ENCODE peak calls at places on chromosomes 2 and 18, in eight cellular contexts. H, O, B, Y, Z, D, V and U are unnamed samples.

GRCh38 chr18:58194028-58194427 is 150.0 kb downstream of the NEDD4L start:
- DNase-seq in B (peak), V (no peak), Y (no peak), H (no peak), Z (no peak), O (no peak), D (no peak), U (no peak)

GRCh38 chr2:157233506-157233905 is 24.0 kb upstream of the GALNT5 start:
- DNase-seq in V (peak), Y (no peak), Z (peak), B (no peak), O (no peak), H (no peak), D (no peak), U (no peak)

GRCh38 chr2:120238728-120239487 is 13.7 kb upstream of the RALB start:
- DNase-seq in O (no peak), V (peak), B (peak), H (no peak), Z (peak), D (no peak), Y (no peak), U (no peak)

GRCh38 chr2:231642631-231643493 is 50.2 kb downstream of the TEX44 start:
- DNase-seq in O (peak), B (peak), H (peak), Z (peak), Y (peak), D (peak), V (peak), U (peak)

GRCh38 chr2:661215-661635 is 16.0 kb downstream of the TMEM18 start:
- DNase-seq in H (no peak), Y (no peak), V (no peak), B (no peak), Z (no peak), D (no peak), O (no peak), U (no peak)

GRCh38 chr2:65431417-65432226 is 777 bp downstream of the SPRED2 start:
- DNase-seq in Z (peak), B (peak), Y (peak), H (peak), V (peak), D (peak), O (peak), U (peak)

GRCh38 chr2:96523659-96524481 is 12.7 kb upstream of the ARID5A start:
- DNase-seq in O (no peak), D (no peak), V (peak), H (peak), B (no peak), Z (peak), Y (no peak), U (no peak)

GRCh38 chr2:237196866-237197618 is 111.4 kb downstream of the COPS8 start:
- DNase-seq in B (no peak), O (no peak), V (peak), H (peak), Y (no peak), Z (no peak), D (no peak), U (no peak)

GRCh38 chr2:105517814-105518705 is 119.2 kb upstream of the FHL2 start:
- DNase-seq in Z (peak), Y (peak), B (peak), V (no peak), H (peak), D (no peak), O (peak), U (no peak)

GRCh38 chr2:204743368-204743960 is 198.2 kb downstream of the PARD3B start:
- DNase-seq in V (peak), Z (no peak), O (no peak), B (no peak), Y (no peak), H (no peak), D (no peak), U (no peak)

DNA sequence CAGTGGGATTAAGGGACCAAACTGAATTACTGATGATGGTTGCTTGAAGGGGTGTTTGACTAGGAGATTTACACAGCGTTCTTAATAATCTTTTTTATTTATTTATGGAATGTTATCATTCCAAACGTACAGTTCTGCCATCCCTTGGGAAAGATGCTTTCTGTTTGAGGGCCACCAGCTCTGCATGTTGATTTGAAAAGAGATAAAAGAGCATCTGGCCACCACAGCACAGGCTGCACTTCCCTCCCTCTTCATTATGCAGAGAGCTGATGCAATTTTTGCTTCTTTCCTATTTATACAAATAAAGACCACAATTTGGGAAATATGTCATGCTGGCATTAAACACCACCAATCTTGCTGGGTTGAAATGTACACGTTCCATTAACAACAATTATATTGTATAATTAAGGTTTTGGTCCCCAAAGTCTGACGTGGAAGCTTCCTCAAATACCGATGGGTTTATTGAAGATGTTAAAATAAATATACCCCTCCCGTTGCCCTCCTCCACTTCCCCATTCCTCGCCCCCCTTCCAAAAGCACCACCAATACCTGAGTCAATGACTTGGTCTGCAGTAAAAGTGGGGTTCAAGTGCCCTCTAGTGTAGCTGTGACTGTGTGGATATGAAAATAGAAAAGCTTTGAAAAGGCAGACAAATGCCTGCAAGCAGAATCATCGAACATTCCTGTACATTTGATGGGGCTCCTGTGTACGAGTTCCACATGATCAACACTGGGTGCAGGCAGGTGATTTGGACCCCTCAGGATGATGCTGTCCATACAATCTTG is 211.9 kb downstream of the HRH4 start:
- DNase-seq in O (no peak), Z (no peak), B (no peak), H (no peak), Y (no peak), V (peak), D (peak), U (peak)
- TF ChIP-seq CTCF in O (peak), Z (no peak), B (no peak), H (no peak), Y (peak), V (peak), D (no peak), U (no peak)

GRCh38 chr2:4381773-4382172 is 678.4 kb downstream of the DCDC2C start:
- DNase-seq in H (no peak), O (no peak), Z (no peak), B (no peak), Y (no peak), V (no peak), D (no peak), U (no peak)
- TF ChIP-seq CTCF in H (no peak), O (no peak), Z (no peak), B (no peak), Y (no peak), V (no peak), D (no peak), U (no peak)

DNA sequence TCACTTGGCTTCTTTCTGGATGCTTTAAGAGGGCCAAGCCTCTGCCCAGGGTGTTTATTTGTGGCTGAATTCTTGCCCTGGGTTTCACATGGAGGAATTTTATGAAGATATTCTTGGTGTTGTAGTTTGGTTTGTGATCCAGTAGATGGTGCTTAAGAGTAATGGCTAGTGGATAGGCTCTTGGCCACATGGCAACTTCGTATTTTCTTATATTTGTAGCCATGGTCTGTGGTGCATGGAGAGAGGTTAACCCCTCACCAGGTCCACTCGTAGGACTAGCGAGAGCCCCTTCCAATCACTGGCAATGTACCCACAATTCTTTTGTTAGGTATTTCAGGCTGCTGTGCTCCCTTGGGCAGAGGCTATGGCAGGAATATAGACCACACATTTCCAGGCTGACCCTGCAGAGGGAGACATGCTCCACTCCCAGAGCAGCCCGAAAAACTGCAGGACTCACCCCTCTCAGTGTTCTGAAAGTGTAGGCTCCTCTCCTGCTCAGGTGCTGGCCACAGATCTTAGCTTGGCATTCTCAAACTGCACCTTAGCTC is 582.1 kb upstream of the SETBP1 start:
- DNase-seq in H (no peak), Z (peak), Y (no peak), B (no peak), V (peak), D (peak), O (no peak), U (no peak)
- TF ChIP-seq CTCF in H (no peak), Z (peak), Y (peak), B (no peak), V (no peak), D (no peak), O (peak), U (no peak)

DNA sequence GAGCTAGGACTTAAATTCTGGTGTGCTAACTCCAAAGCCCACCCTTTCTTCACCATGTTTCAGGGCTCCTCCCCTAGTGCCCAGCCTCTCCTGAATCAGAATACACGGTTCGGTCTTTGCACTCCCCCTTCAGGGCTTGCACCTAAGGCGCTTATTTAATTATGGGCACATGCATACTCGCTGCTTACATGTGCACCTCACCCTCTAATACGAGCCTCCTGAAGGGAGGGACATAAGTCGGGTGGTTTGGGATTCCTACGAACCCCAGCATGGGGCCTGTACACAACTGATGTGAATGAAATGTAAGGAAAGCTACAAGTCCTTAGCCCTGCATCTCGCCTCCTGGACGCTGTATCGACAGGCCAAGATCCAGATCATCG is 435 bp downstream of the IFT172 start:
- DNase-seq in D (peak), O (no peak), Z (peak), B (no peak), H (no peak), Y (no peak), V (peak), U (peak)
- TF ChIP-seq CTCF in D (no peak), O (no peak), Z (no peak), B (no peak), H (no peak), Y (no peak), V (no peak), U (no peak)

DNA sequence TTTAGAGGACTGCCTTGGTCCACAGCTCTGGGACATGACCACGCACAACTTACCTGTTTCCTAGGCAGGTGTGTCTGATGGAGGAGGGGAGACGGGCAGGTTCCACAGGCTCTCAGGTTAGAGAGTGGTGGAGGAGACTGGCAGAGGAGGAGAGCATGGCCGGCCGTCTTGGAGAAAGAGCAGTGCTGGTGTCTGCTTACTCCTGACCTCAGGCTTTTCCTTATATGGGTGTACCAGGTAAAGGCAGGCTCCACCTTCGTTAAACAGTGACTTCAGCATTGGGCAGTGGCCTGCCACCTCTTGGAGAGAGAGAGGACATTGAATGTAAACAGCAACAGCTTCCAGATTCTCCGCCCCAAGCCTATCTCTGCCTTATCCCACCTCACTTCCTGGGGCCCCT is at the start of gene CAPN13:
- DNase-seq in V (no peak), Z (no peak), D (no peak), O (no peak), H (no peak), B (peak), Y (no peak), U (no peak)
- TF ChIP-seq CTCF in V (no peak), Z (no peak), D (no peak), O (no peak), H (no peak), B (no peak), Y (no peak), U (no peak)

DNA sequence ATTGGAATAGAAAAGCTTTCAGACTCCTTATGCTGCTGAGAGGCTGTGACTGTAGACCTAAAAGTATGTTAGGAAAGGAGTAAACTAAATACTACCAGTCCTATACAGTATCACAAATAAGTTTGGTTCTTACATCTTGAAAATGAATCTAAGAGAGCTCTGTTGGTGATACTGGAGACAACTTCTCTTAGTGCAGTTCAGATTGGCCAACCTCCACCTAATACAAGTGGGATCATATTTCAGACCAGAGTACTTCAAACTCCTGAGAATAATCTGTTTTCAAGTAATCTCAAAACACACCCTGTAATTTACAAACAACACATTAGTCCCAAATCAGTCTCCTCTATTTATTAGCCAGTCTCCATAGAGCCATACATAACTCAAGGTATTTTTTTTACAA is 121.6 kb downstream of the ANTXR1 start:
- DNase-seq in H (no peak), Y (no peak), Z (no peak), V (peak), D (no peak), B (no peak), O (no peak), U (no peak)
- TF ChIP-seq CTCF in H (no peak), Y (no peak), Z (no peak), V (no peak), D (no peak), B (no peak), O (no peak), U (no peak)

GRCh38 chr2:233928594-233929351 is 11.6 kb downstream of the TRPM8 start:
- DNase-seq in B (peak), Z (peak), V (peak), H (no peak), O (no peak), Y (no peak), D (peak), U (peak)
- TF ChIP-seq CTCF in B (no peak), Z (peak), V (peak), H (no peak), O (peak), Y (peak), D (peak), U (peak)

GRCh38 chr2:73385486-73386341 is at the start of gene ALMS1:
- DNase-seq in Z (peak), D (peak), V (peak), O (peak), H (peak), Y (peak), B (peak), U (peak)
- TF ChIP-seq CTCF in Z (peak), D (no peak), V (peak), O (peak), H (no peak), Y (peak), B (no peak), U (no peak)

DNA sequence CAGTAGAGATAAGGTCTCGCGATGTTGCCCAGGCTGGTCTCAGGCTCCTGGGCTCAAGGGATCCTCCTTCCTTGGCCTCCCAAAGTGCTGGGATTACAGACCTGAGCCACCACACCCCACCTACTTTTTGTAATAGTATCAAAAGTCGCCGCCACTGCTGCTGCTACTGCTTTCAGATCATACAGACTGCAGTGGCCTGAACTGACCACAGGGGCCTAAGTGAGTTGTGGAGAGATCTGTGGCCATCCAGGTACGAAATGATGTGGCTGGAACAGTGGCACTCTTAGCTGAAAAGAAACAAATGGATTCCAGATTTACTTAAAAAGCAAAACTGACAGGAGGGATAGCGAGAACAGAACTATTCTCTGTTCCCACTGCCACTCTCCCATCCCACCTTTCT is 32.9 kb upstream of the POMC start:
- DNase-seq in B (no peak), V (no peak), H (no peak), O (no peak), Y (no peak), D (no peak), Z (no peak), U (peak)
- TF ChIP-seq CTCF in B (no peak), V (peak), H (no peak), O (no peak), Y (peak), D (peak), Z (peak), U (peak)

GRCh38 chr2:10680957-10681356 is 8.8 kb downstream of the NOL10 start:
- DNase-seq in D (no peak), O (no peak), Z (no peak), Y (no peak), B (no peak), H (no peak), V (peak), U (no peak)

GRCh38 chr2:10675126-10675525 is 14.6 kb downstream of the NOL10 start:
- DNase-seq in O (no peak), Y (no peak), D (peak), Z (no peak), V (no peak), H (no peak), B (no peak), U (no peak)

GRCh38 chr2:10680214-10680613 is 9.6 kb downstream of the NOL10 start:
- DNase-seq in O (no peak), Z (no peak), H (no peak), V (no peak), D (no peak), B (no peak), Y (no peak), U (no peak)

GRCh38 chr2:10678225-10678624 is 11.6 kb downstream of the NOL10 start:
- DNase-seq in V (no peak), H (no peak), Z (no peak), Y (no peak), O (no peak), B (no peak), D (no peak), U (no peak)
- TF ChIP-seq CTCF in V (peak), H (no peak), Z (peak), Y (no peak), O (no peak), B (no peak), D (peak), U (peak)